ENCODE peak calls at places on chromosomes 1 and 21, in seven cellular contexts. F is adrenal gland; N is T follicular helper cell; L is epithelial cell of esophagus; G is endothelial cell; S is EH; I is naive thymus-derived CD8-positive, alpha-beta T cell. O is an unnamed sample.

GRCh38 chr1:198465201-198466144 is 75.0 kb downstream of the ATP6V1G3 start:
- DNase-seq in F (no peak), N (no peak), L (peak; percentile 73), G (no peak), S (peak; percentile 82), I (no peak), O (peak; percentile 53)

GRCh38 chr1:40316595-40317393 is at the start of gene COL9A2:
- DNase-seq in F (no peak), N (peak; percentile 46), L (peak; percentile 18), G (peak; percentile 36), S (peak; percentile 22), I (peak; percentile 58), O (peak; percentile 69)

GRCh38 chr1:16617101-16617727 is 3.9 kb upstream of the NBPF1 start:
- DNase-seq in F (no peak), N (no peak), L (no peak), G (peak; percentile 16), S (no peak), I (no peak), O (no peak)

GRCh38 chr1:156885314-156885713 is 8.2 kb upstream of the PEAR1 start:
- DNase-seq in F (no peak), N (no peak), L (no peak), G (no peak), S (peak; percentile 30), I (no peak), O (no peak)

GRCh38 chr1:176203735-176204134 is 3.4 kb downstream of the COP1 start:
- DNase-seq in F (no peak), N (no peak), L (no peak), G (no peak), S (no peak), I (no peak), O (no peak)

GRCh38 chr1:245858683-245859509 is 648.2 kb downstream of the SMYD3 start:
- DNase-seq in F (no peak), N (no peak), L (peak; percentile 11), G (no peak), S (peak; percentile 48), I (no peak), O (no peak)

GRCh38 chr1:111538343-111539035 is 35.1 kb upstream of the ADORA3 start:
- DNase-seq in F (no peak), N (no peak), L (no peak), G (no peak), S (peak; percentile 65), I (no peak), O (no peak)

GRCh38 chr1:17617787-17618557 is 78.5 kb downstream of the ARHGEF10L start:
- DNase-seq in F (peak; percentile 46), N (no peak), L (peak; percentile 43), G (no peak), S (peak; percentile 79), I (no peak), O (no peak)

GRCh38 chr1:94323311-94324167 is 86.2 kb upstream of the ARHGAP29 start:
- DNase-seq in F (no peak), N (no peak), L (peak; percentile 22), G (no peak), S (no peak), I (no peak), O (no peak)

GRCh38 chr1:68087184-68087583 is 36.8 kb upstream of the DIRAS3 start:
- DNase-seq in F (no peak), N (no peak), L (peak; percentile 37), G (no peak), S (no peak), I (no peak), O (no peak)

GRCh38 chr1:163870666-163871065 is 548.9 kb downstream of the NUF2 start:
- DNase-seq in F (no peak), N (no peak), L (no peak), G (no peak), S (peak; percentile 66), I (no peak), O (no peak)

GRCh38 chr1:46724991-46725735 is 6.2 kb upstream of the EFCAB14 start:
- DNase-seq in F (peak; percentile 81), N (peak; percentile 51), L (peak; percentile 86), G (peak; percentile 73), S (peak; percentile 81), I (peak; percentile 64), O (peak; percentile 84)

GRCh38 chr1:220203816-220204215 is 68.4 kb downstream of the RAB3GAP2 start:
- DNase-seq in F (no peak), N (no peak), L (no peak), G (no peak), S (no peak), I (no peak), O (no peak)

GRCh38 chr1:238861342-238861741 is 525.0 kb upstream of the CHRM3 start:
- DNase-seq in F (no peak), N (no peak), L (no peak), G (no peak), S (no peak), I (no peak), O (peak; percentile 2)

GRCh38 chr1:232166942-232167341 is 463.0 kb downstream of the SIPA1L2 start:
- DNase-seq in F (peak; percentile 16), N (no peak), L (no peak), G (no peak), S (no peak), I (no peak), O (no peak)

GRCh38 chr1:37945743-37946702 is 830 bp downstream of the INPP5B start:
- DNase-seq in F (peak; percentile 85), N (no peak), L (no peak), G (peak; percentile 24), S (peak; percentile 90), I (no peak), O (peak; percentile 45)

GRCh38 chr1:9068971-9069323 is 488 bp downstream of the SLC2A5 start:
- DNase-seq in F (no peak), N (no peak), L (peak; percentile 27), G (no peak), S (no peak), I (no peak), O (peak; percentile 16)

GRCh38 chr1:2190491-2190976 is 4.0 kb downstream of the FAAP20 start:
- DNase-seq in F (peak; percentile 47), N (no peak), L (no peak), G (no peak), S (no peak), I (no peak), O (no peak)

GRCh38 chr1:204154525-204155255 is 2.8 kb upstream of the ETNK2 start:
- DNase-seq in F (no peak), N (no peak), L (peak; percentile 98), G (no peak), S (no peak), I (no peak), O (no peak)

GRCh38 chr1:230321741-230322420 is 104.3 kb downstream of the PGBD5 start:
- DNase-seq in F (no peak), N (no peak), L (no peak), G (no peak), S (no peak), I (no peak), O (no peak)

GRCh38 chr1:221347706-221348105 is 394.2 kb downstream of the DUSP10 start:
- DNase-seq in F (no peak), N (no peak), L (peak; percentile 58), G (no peak), S (no peak), I (no peak), O (no peak)

GRCh38 chr1:183699643-183700160 is 46.6 kb upstream of the APOBEC4 start:
- DNase-seq in F (no peak), N (no peak), L (peak; percentile 60), G (no peak), S (no peak), I (no peak), O (peak; percentile 70)

GRCh38 chr1:29218223-29218622 is 12.5 kb downstream of the MECR start:
- DNase-seq in F (no peak), N (no peak), L (no peak), G (no peak), S (peak; percentile 25), I (no peak), O (no peak)

GRCh38 chr1:59150537-59151386 is 146.1 kb upstream of the FGGY start:
- DNase-seq in F (peak; percentile 93), N (no peak), L (peak; percentile 98), G (no peak), S (peak; percentile 100), I (no peak), O (peak; percentile 95)

GRCh38 chr21:44949161-44950015 is 9.6 kb downstream of the SLX9 start:
- DNase-seq in F (peak; percentile 91), N (peak; percentile 76), L (peak; percentile 79), G (peak; percentile 89), S (peak; percentile 74), I (peak; percentile 83), O (peak; percentile 92)